ENCODE peak calls at places on chromosomes 6 and 20, in six cellular contexts. One of them, this sample, is unnamed.

GRCh38 chr6:8170245-8170644 is 67.9 kb upstream of the EEF1E1 start:
- DNase-seq in fibroblast of pulmonary artery: no peak
- DNase-seq in heart right ventricle: no peak
- DNase-seq in fibroblast of mammary gland: no peak
- DNase-seq in cardiac muscle cell: no peak
- DNase-seq in lower leg skin: no peak
- DNase-seq in this sample: no peak

GRCh38 chr6:39772559-39773283 is 19.5 kb upstream of the DAAM2 start:
- DNase-seq in fibroblast of pulmonary artery: no peak
- DNase-seq in heart right ventricle: no peak
- DNase-seq in fibroblast of mammary gland: no peak
- DNase-seq in cardiac muscle cell: no peak
- DNase-seq in lower leg skin: no peak
- DNase-seq in this sample: no peak

GRCh38 chr6:41707565-41708200 is 27.7 kb downstream of the TFEB start:
- DNase-seq in fibroblast of pulmonary artery: no peak
- DNase-seq in heart right ventricle: peak; percentile 38
- DNase-seq in fibroblast of mammary gland: no peak
- DNase-seq in cardiac muscle cell: no peak
- DNase-seq in lower leg skin: no peak
- DNase-seq in this sample: no peak

GRCh38 chr20:34537651-34538050 is 20.9 kb upstream of the MAP1LC3A start:
- DNase-seq in fibroblast of pulmonary artery: no peak
- DNase-seq in heart right ventricle: no peak
- DNase-seq in fibroblast of mammary gland: no peak
- DNase-seq in cardiac muscle cell: no peak
- DNase-seq in lower leg skin: no peak
- DNase-seq in this sample: no peak

GRCh38 chr20:23362392-23363256 is 642 bp downstream of the GZF1 start:
- DNase-seq in fibroblast of pulmonary artery: peak; percentile 34
- DNase-seq in heart right ventricle: no peak
- DNase-seq in fibroblast of mammary gland: no peak
- DNase-seq in cardiac muscle cell: peak; percentile 76
- DNase-seq in lower leg skin: peak; percentile 42
- DNase-seq in this sample: no peak

GRCh38 chr6:20811112-20811746 is 277.0 kb downstream of the CDKAL1 start:
- DNase-seq in fibroblast of pulmonary artery: peak; percentile 99
- DNase-seq in heart right ventricle: no peak
- DNase-seq in fibroblast of mammary gland: peak; percentile 97
- DNase-seq in cardiac muscle cell: peak; percentile 66
- DNase-seq in lower leg skin: no peak
- DNase-seq in this sample: no peak

GRCh38 chr6:46850781-46851180 is 57.6 kb downstream of the MEP1A start:
- DNase-seq in fibroblast of pulmonary artery: peak; percentile 51
- DNase-seq in heart right ventricle: no peak
- DNase-seq in fibroblast of mammary gland: peak; percentile 28
- DNase-seq in cardiac muscle cell: no peak
- DNase-seq in lower leg skin: no peak
- DNase-seq in this sample: no peak

GRCh38 chr20:45157977-45158376 is 16.7 kb upstream of the PI3 start:
- DNase-seq in fibroblast of pulmonary artery: peak; percentile 87
- DNase-seq in heart right ventricle: no peak
- DNase-seq in fibroblast of mammary gland: peak; percentile 86
- DNase-seq in cardiac muscle cell: no peak
- DNase-seq in lower leg skin: no peak
- DNase-seq in this sample: no peak

GRCh38 chr6:113428702-113429101 is 428.4 kb upstream of the MARCKS start:
- DNase-seq in fibroblast of pulmonary artery: no peak
- DNase-seq in heart right ventricle: no peak
- DNase-seq in fibroblast of mammary gland: no peak
- DNase-seq in cardiac muscle cell: no peak
- DNase-seq in lower leg skin: no peak
- DNase-seq in this sample: no peak

GRCh38 chr6:45965007-45965406 is 50.7 kb downstream of the CLIC5 start:
- DNase-seq in fibroblast of pulmonary artery: peak; percentile 24
- DNase-seq in heart right ventricle: no peak
- DNase-seq in fibroblast of mammary gland: peak; percentile 46
- DNase-seq in cardiac muscle cell: no peak
- DNase-seq in lower leg skin: no peak
- DNase-seq in this sample: no peak

GRCh38 chr20:32976746-32977145 is 27.5 kb downstream of the SUN5 start:
- DNase-seq in fibroblast of pulmonary artery: no peak
- DNase-seq in heart right ventricle: no peak
- DNase-seq in fibroblast of mammary gland: no peak
- DNase-seq in cardiac muscle cell: no peak
- DNase-seq in lower leg skin: no peak
- DNase-seq in this sample: no peak

GRCh38 chr6:19664878-19665715 is 172.1 kb upstream of the ID4 start:
- DNase-seq in fibroblast of pulmonary artery: no peak
- DNase-seq in heart right ventricle: no peak
- DNase-seq in fibroblast of mammary gland: no peak
- DNase-seq in cardiac muscle cell: no peak
- DNase-seq in lower leg skin: no peak
- DNase-seq in this sample: no peak

GRCh38 chr20:37640600-37641561 is 52.9 kb upstream of the CTNNBL1 start:
- DNase-seq in fibroblast of pulmonary artery: peak; percentile 23
- DNase-seq in heart right ventricle: no peak
- DNase-seq in fibroblast of mammary gland: peak; percentile 45
- DNase-seq in cardiac muscle cell: no peak
- DNase-seq in lower leg skin: no peak
- DNase-seq in this sample: no peak

GRCh38 chr20:46995561-46996142 is 101.0 kb downstream of the EYA2 start:
- DNase-seq in fibroblast of pulmonary artery: no peak
- DNase-seq in heart right ventricle: no peak
- DNase-seq in fibroblast of mammary gland: no peak
- DNase-seq in cardiac muscle cell: no peak
- DNase-seq in lower leg skin: no peak
- DNase-seq in this sample: no peak

GRCh38 chr20:40970218-40970617 is 58.4 kb upstream of the TOP1 start:
- DNase-seq in fibroblast of pulmonary artery: no peak
- DNase-seq in heart right ventricle: no peak
- DNase-seq in fibroblast of mammary gland: no peak
- DNase-seq in cardiac muscle cell: no peak
- DNase-seq in lower leg skin: no peak
- DNase-seq in this sample: no peak

GRCh38 chr6:5507056-5507722 is 245.9 kb downstream of the FARS2 start:
- DNase-seq in fibroblast of pulmonary artery: no peak
- DNase-seq in heart right ventricle: no peak
- DNase-seq in fibroblast of mammary gland: no peak
- DNase-seq in cardiac muscle cell: no peak
- DNase-seq in lower leg skin: no peak
- DNase-seq in this sample: no peak

GRCh38 chr6:22880686-22881433 is 311.5 kb downstream of the HDGFL1 start:
- DNase-seq in fibroblast of pulmonary artery: peak; percentile 94
- DNase-seq in heart right ventricle: no peak
- DNase-seq in fibroblast of mammary gland: peak; percentile 94
- DNase-seq in cardiac muscle cell: peak; percentile 21
- DNase-seq in lower leg skin: no peak
- DNase-seq in this sample: no peak

GRCh38 chr6:145860562-145860961 is 46.0 kb upstream of the FBXO30 start:
- DNase-seq in fibroblast of pulmonary artery: no peak
- DNase-seq in heart right ventricle: no peak
- DNase-seq in fibroblast of mammary gland: no peak
- DNase-seq in cardiac muscle cell: no peak
- DNase-seq in lower leg skin: no peak
- DNase-seq in this sample: no peak

GRCh38 chr20:17661121-17661744 is 20.8 kb downstream of the RRBP1 start:
- DNase-seq in fibroblast of pulmonary artery: peak; percentile 65
- DNase-seq in heart right ventricle: no peak
- DNase-seq in fibroblast of mammary gland: no peak
- DNase-seq in cardiac muscle cell: no peak
- DNase-seq in lower leg skin: no peak
- DNase-seq in this sample: no peak

GRCh38 chr20:39190666-39191570 is 228.8 kb downstream of the DHX35 start:
- DNase-seq in fibroblast of pulmonary artery: no peak
- DNase-seq in heart right ventricle: no peak
- DNase-seq in fibroblast of mammary gland: peak; percentile 51
- DNase-seq in cardiac muscle cell: no peak
- DNase-seq in lower leg skin: no peak
- DNase-seq in this sample: no peak

GRCh38 chr6:30076333-30076732 is 764 bp upstream of the RNF39 start:
- DNase-seq in fibroblast of pulmonary artery: no peak
- DNase-seq in heart right ventricle: no peak
- DNase-seq in fibroblast of mammary gland: no peak
- DNase-seq in cardiac muscle cell: no peak
- DNase-seq in lower leg skin: no peak
- DNase-seq in this sample: no peak

GRCh38 chr20:44586289-44586911 is 4.0 kb downstream of the PKIG start:
- DNase-seq in fibroblast of pulmonary artery: no peak
- DNase-seq in heart right ventricle: no peak
- DNase-seq in fibroblast of mammary gland: no peak
- DNase-seq in cardiac muscle cell: no peak
- DNase-seq in lower leg skin: no peak
- DNase-seq in this sample: no peak

GRCh38 chr20:42598586-42598985 is 591.1 kb downstream of the PTPRT start:
- DNase-seq in fibroblast of pulmonary artery: no peak
- DNase-seq in heart right ventricle: no peak
- DNase-seq in fibroblast of mammary gland: no peak
- DNase-seq in cardiac muscle cell: no peak
- DNase-seq in lower leg skin: no peak
- DNase-seq in this sample: no peak

GRCh38 chr6:87210979-87211378 is 55.6 kb downstream of the ZNF292 start:
- DNase-seq in fibroblast of pulmonary artery: no peak
- DNase-seq in heart right ventricle: no peak
- DNase-seq in fibroblast of mammary gland: no peak
- DNase-seq in cardiac muscle cell: no peak
- DNase-seq in lower leg skin: no peak
- DNase-seq in this sample: no peak

GRCh38 chr6:134117409-134117808 is 65.0 kb upstream of the SLC2A12 start:
- DNase-seq in fibroblast of pulmonary artery: no peak
- DNase-seq in heart right ventricle: no peak
- DNase-seq in fibroblast of mammary gland: no peak
- DNase-seq in cardiac muscle cell: no peak
- DNase-seq in lower leg skin: no peak
- DNase-seq in this sample: no peak

DNA sequence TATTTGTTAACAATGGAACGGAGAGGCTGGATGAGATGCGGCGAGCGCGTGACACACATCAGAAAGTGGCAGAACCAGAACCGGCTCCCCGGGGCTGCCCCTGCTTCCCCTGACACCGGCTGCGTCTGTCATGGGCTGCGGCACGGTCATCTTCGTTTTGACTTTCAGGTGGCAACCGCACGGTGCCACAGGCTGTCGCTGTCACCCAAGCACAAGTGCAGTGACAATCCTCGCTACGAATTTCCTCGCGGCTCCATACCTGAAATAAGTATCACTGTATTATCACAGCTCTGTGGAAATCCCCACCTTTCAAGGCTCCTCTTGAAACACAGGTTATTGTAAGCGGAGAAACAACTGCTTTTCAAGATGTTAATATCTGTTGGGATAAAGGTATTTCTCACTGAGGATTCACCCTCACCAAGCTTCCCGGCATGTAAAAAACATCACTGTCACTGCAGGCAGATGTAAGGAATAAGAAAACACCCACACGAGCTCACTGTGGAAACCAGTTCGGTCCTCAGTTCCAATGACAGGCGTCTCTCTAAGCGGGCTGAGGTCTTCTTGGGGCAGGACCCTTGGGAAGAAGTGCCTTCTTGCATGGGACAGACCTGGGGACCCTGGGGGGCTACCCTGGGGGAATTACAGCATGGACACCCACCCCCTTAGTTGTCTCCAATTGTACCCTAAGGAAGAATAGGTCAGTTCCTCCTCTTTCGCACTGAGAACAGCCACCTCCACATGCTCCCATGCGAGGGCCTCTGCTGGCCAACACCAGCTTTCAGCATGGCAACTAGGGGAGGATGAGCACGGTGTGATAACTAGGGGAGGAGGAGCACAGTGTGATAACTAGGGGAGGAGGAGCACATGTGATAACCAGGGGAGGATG is 86.3 kb downstream of the DACT2 start:
- DNase-seq in fibroblast of pulmonary artery: no peak
- DNase-seq in heart right ventricle: no peak
- DNase-seq in fibroblast of mammary gland: no peak
- DNase-seq in cardiac muscle cell: no peak
- DNase-seq in lower leg skin: no peak
- DNase-seq in this sample: no peak
- TF ChIP-seq CTCF in fibroblast of pulmonary artery: peak; percentile 5
- TF ChIP-seq CTCF in heart right ventricle: no peak
- TF ChIP-seq CTCF in fibroblast of mammary gland: no peak
- TF ChIP-seq CTCF in cardiac muscle cell: peak; percentile 15
- TF ChIP-seq CTCF in lower leg skin: no peak
- TF ChIP-seq CTCF in this sample: no peak

DNA sequence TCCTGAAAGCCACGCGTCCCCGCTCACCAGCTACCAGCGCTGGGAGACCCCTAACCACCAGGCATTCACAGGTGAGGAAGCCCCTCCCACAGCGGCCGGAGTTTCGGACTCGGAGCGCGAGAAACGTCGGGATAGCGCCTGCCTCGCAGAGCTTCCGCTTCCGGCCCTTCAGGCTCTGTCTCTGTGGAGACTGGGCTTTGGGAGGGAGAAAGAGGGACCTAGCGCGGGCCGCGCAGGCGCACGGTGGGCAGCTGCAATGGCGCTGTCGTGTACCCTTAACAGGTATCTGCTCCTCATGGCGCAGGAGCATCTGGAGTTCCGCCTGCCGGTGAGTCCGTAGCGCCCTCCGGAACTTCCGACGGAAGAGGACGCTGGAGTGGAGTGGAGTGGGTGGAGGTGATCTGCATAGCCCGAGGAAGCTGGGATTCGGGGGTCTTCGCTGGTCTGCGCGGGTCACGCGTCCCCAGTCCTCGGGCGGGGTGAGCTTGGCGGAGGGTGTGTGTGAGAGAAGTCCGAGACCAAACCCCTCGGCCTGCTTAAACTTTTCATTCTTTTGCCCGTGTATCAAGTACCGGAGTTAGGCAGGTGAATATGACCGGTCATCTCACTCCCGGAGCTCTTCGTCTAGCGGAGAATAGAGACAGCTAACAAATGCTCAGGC is at the start of gene TRMT11:
- DNase-seq in fibroblast of pulmonary artery: peak; percentile 88
- DNase-seq in heart right ventricle: peak; percentile 85
- DNase-seq in fibroblast of mammary gland: peak; percentile 76
- DNase-seq in cardiac muscle cell: peak; percentile 96
- DNase-seq in lower leg skin: peak; percentile 77
- DNase-seq in this sample: peak; percentile 87
- TF ChIP-seq CTCF in fibroblast of pulmonary artery: no peak
- TF ChIP-seq CTCF in heart right ventricle: no peak
- TF ChIP-seq CTCF in fibroblast of mammary gland: no peak
- TF ChIP-seq CTCF in cardiac muscle cell: no peak
- TF ChIP-seq CTCF in lower leg skin: no peak
- TF ChIP-seq CTCF in this sample: no peak

DNA sequence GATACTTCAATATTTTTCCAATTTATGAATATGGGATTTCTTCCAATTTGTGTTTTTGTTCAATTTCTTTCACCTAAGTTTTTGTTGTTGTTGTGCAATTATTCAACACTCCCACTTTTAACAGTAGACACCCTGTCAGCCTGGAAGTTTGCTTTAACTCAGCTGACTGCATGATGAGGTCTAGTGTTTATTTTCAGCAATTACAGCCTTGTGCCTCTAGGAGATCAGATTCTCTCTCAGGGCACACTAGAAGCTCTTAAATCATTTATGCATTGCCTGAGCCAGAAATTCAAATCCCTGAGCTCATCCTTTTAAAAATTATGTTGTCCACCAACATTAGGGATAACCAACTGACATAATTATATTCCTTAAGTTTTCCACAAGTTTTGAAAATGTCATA is 85.7 kb downstream of the MRAP2 start:
- DNase-seq in fibroblast of pulmonary artery: peak; percentile 7
- DNase-seq in heart right ventricle: no peak
- DNase-seq in fibroblast of mammary gland: no peak
- DNase-seq in cardiac muscle cell: no peak
- DNase-seq in lower leg skin: no peak
- DNase-seq in this sample: no peak
- TF ChIP-seq CTCF in fibroblast of pulmonary artery: peak; percentile 5
- TF ChIP-seq CTCF in heart right ventricle: no peak
- TF ChIP-seq CTCF in fibroblast of mammary gland: no peak
- TF ChIP-seq CTCF in cardiac muscle cell: no peak
- TF ChIP-seq CTCF in lower leg skin: no peak
- TF ChIP-seq CTCF in this sample: no peak

GRCh38 chr20:11459090-11459877 is 458.4 kb upstream of the BTBD3 start:
- DNase-seq in fibroblast of pulmonary artery: peak; percentile 4
- DNase-seq in heart right ventricle: no peak
- DNase-seq in fibroblast of mammary gland: no peak
- DNase-seq in cardiac muscle cell: no peak
- DNase-seq in lower leg skin: no peak
- DNase-seq in this sample: no peak
- TF ChIP-seq CTCF in fibroblast of pulmonary artery: no peak
- TF ChIP-seq CTCF in heart right ventricle: no peak
- TF ChIP-seq CTCF in fibroblast of mammary gland: no peak
- TF ChIP-seq CTCF in cardiac muscle cell: no peak
- TF ChIP-seq CTCF in lower leg skin: no peak
- TF ChIP-seq CTCF in this sample: no peak

This sample was measured in nephron progenitor cell.